ENCODE peak calls at places on chromosomes 5 and 9, in seven cellular contexts. N is left lung, O is upper lobe of left lung, L is endothelial cell, I is A549, A is tibial artery, G is right atrium auricular region. D is an unnamed sample.

GRCh38 chr5:181261320-181262085 is 560 bp upstream of the TRIM52 start:
- DNase-seq in L (peak), I (peak), A (peak), G (peak), N (peak), O (peak), D (peak)

GRCh38 chr5:125257057-125257970 is 510.9 kb upstream of the ZNF608 start:
- DNase-seq in A (no peak), N (no peak), I (no peak), G (no peak), O (no peak), L (no peak), D (no peak)

GRCh38 chr5:178180141-178180863 is 6.9 kb downstream of the GMCL2 start:
- DNase-seq in N (no peak), O (no peak), G (no peak), A (no peak), I (no peak), L (no peak), D (no peak)

GRCh38 chr5:113678924-113679575 is 165.6 kb downstream of the YTHDC2 start:
- DNase-seq in O (no peak), L (peak), I (peak), N (no peak), G (no peak), A (no peak), D (peak)

GRCh38 chr5:129460951-129461815 is 1.1 kb downstream of the ADAMTS19 start:
- DNase-seq in L (peak), I (peak), N (peak), G (no peak), A (no peak), O (peak), D (peak)

GRCh38 chr5:14467886-14468285 is 113.7 kb upstream of the OTULINL start:
- DNase-seq in L (no peak), I (no peak), A (no peak), G (no peak), O (no peak), N (no peak), D (no peak)

GRCh38 chr5:157828949-157829639 is 29.9 kb downstream of the CLINT1 start:
- DNase-seq in N (no peak), O (no peak), I (peak), A (no peak), L (peak), G (no peak), D (no peak)

GRCh38 chr5:57221049-57221568 is 47.2 kb downstream of the GPBP1 start:
- DNase-seq in A (no peak), I (peak), G (no peak), O (no peak), L (peak), N (no peak), D (no peak)

GRCh38 chr5:76601470-76601869 is 21.7 kb downstream of the F2RL2 start:
- DNase-seq in G (no peak), L (peak), O (no peak), I (peak), N (no peak), A (no peak), D (no peak)

GRCh38 chr9:98017306-98017705 is 34.2 kb downstream of the ANP32B start:
- DNase-seq in O (no peak), I (no peak), L (no peak), N (no peak), G (no peak), A (no peak), D (no peak)

GRCh38 chr9:13750061-13750460 is 470.6 kb upstream of the MPDZ start:
- DNase-seq in N (no peak), G (no peak), A (no peak), L (no peak), O (no peak), I (no peak), D (no peak)

GRCh38 chr9:75960561-75960960 is 70.1 kb downstream of the PCSK5 start:
- DNase-seq in O (no peak), G (no peak), N (no peak), L (no peak), A (no peak), I (no peak), D (no peak)

GRCh38 chr5:1322036-1322903 is 22.6 kb downstream of the CLPTM1L start:
- DNase-seq in I (no peak), G (no peak), L (no peak), O (peak), A (peak), N (peak), D (no peak)

GRCh38 chr9:136913701-136914438 is 27.6 kb downstream of the TRAF2 start:
- DNase-seq in I (no peak), O (peak), A (no peak), G (no peak), N (no peak), L (no peak), D (no peak)

GRCh38 chr5:168238422-168238821 is 53.0 kb upstream of the WWC1 start:
- DNase-seq in L (no peak), I (no peak), N (no peak), O (no peak), G (no peak), A (no peak), D (no peak)

GRCh38 chr5:52794519-52794918 is 6.8 kb downstream of the ITGA1 start:
- DNase-seq in N (no peak), G (no peak), A (peak), L (no peak), O (no peak), I (no peak), D (no peak)

GRCh38 chr9:93300585-93301081 is 116.7 kb downstream of the WNK2 start:
- DNase-seq in N (no peak), L (no peak), G (no peak), A (no peak), I (no peak), O (no peak), D (no peak)

GRCh38 chr5:137070521-137070920 is 428.6 kb downstream of the SPOCK1 start:
- DNase-seq in L (no peak), G (peak), N (no peak), A (no peak), I (no peak), O (no peak), D (no peak)

GRCh38 chr9:116027511-116027910 is 126.1 kb upstream of the PAPPA start:
- DNase-seq in N (no peak), L (no peak), G (no peak), A (no peak), O (no peak), I (no peak), D (no peak)

GRCh38 chr5:32443541-32444190 is 874 bp downstream of the ZFR start:
- DNase-seq in L (peak), O (peak), G (no peak), N (peak), A (no peak), I (peak), D (no peak)

GRCh38 chr5:38479315-38479904 is 77.0 kb downstream of the LIFR start:
- DNase-seq in I (no peak), N (no peak), L (no peak), A (no peak), G (no peak), O (no peak), D (no peak)

GRCh38 chr5:149583394-149583793 is 2.1 kb downstream of the ARHGEF37 start:
- DNase-seq in I (no peak), G (no peak), L (no peak), O (no peak), A (peak), N (no peak), D (no peak)

GRCh38 chr5:14186132-14186830 is 43.1 kb downstream of the TRIO start:
- DNase-seq in O (no peak), I (no peak), N (no peak), A (no peak), G (no peak), L (no peak), D (no peak)

GRCh38 chr5:173963867-173964429 is 25.0 kb upstream of the C5orf47 start:
- DNase-seq in O (no peak), N (no peak), I (no peak), L (no peak), G (no peak), A (no peak), D (no peak)

GRCh38 chr9:137446851-137447471 is 5.8 kb upstream of the ENTPD8 start:
- DNase-seq in O (peak), G (no peak), I (no peak), A (no peak), L (no peak), N (peak), D (no peak)

GRCh38 chr9:121698627-121699270 is 47.3 kb downstream of the DAB2IP start:
- DNase-seq in A (no peak), G (no peak), L (peak), I (no peak), O (peak), N (peak), D (peak)

GRCh38 chr9:80285325-80285724 is 713.6 kb downstream of the TLE4 start:
- DNase-seq in G (no peak), O (no peak), I (no peak), L (no peak), A (no peak), N (no peak), D (no peak)

GRCh38 chr9:124001865-124002525 is 9.6 kb upstream of the LHX2 start:
- DNase-seq in A (no peak), N (no peak), L (no peak), O (no peak), I (no peak), G (no peak), D (no peak)

GRCh38 chr9:86034863-86035734 is 64.3 kb downstream of the GOLM1 start:
- DNase-seq in I (peak), A (no peak), N (no peak), L (peak), G (no peak), O (peak), D (no peak)

GRCh38 chr5:14872070-14872989 is 752 bp upstream of the ANKH start:
- DNase-seq in G (peak), N (peak), O (peak), A (peak), L (peak), I (peak), D (peak)

GRCh38 chr9:100111235-100111634 is 12.2 kb downstream of the INVS start:
- DNase-seq in O (no peak), I (no peak), G (peak), A (peak), N (peak), L (no peak), D (no peak)

GRCh38 chr9:71814226-71814625 is 45.9 kb upstream of the CEMIP2 start:
- DNase-seq in N (no peak), G (no peak), A (no peak), L (no peak), O (no peak), I (no peak), D (no peak)

GRCh38 chr5:139312075-139312474 is 18.5 kb downstream of the MATR3 start:
- DNase-seq in A (no peak), L (no peak), N (no peak), O (no peak), I (no peak), G (no peak), D (no peak)

GRCh38 chr5:156201793-156202388 is 125.1 kb upstream of the SGCD start:
- DNase-seq in A (peak), I (peak), N (no peak), L (no peak), G (no peak), O (no peak), D (no peak)

GRCh38 chr5:179290681-179291540 is 54.4 kb downstream of the ADAMTS2 start:
- DNase-seq in G (no peak), I (no peak), N (peak), L (no peak), A (no peak), O (peak), D (no peak)

GRCh38 chr9:27572036-27572435 is 1.2 kb downstream of the C9orf72 start:
- DNase-seq in L (no peak), O (no peak), G (no peak), N (no peak), I (no peak), A (no peak), D (no peak)

GRCh38 chr5:158170534-158170933 is 311.6 kb upstream of the CLINT1 start:
- DNase-seq in G (no peak), I (no peak), N (no peak), L (no peak), O (no peak), A (no peak), D (no peak)

GRCh38 chr5:76548525-76549229 is 74.5 kb downstream of the F2RL2 start:
- DNase-seq in A (no peak), I (no peak), N (no peak), G (no peak), L (no peak), O (no peak), D (no peak)

GRCh38 chr5:102670224-102670836 is 84.8 kb upstream of the PAM start:
- DNase-seq in O (no peak), I (peak), N (no peak), L (peak), G (no peak), A (no peak), D (no peak)
- TF ChIP-seq CTCF in O (no peak), I (peak), N (peak), L (peak), G (peak), A (peak), D (peak)

GRCh38 chr5:114782869-114783268 is 386.8 kb downstream of the TRIM36 start:
- DNase-seq in O (peak), I (no peak), A (peak), L (peak), G (peak), N (no peak), D (no peak)
- TF ChIP-seq CTCF in O (no peak), I (no peak), A (no peak), L (no peak), G (peak), N (no peak), D (no peak)

GRCh38 chr5:172910828-172911627 is 48.2 kb upstream of the RPL26L1 start:
- DNase-seq in L (peak), N (peak), I (peak), A (peak), O (no peak), G (peak), D (no peak)
- TF ChIP-seq CTCF in L (no peak), N (no peak), I (peak), A (no peak), O (no peak), G (peak), D (no peak)

DNA sequence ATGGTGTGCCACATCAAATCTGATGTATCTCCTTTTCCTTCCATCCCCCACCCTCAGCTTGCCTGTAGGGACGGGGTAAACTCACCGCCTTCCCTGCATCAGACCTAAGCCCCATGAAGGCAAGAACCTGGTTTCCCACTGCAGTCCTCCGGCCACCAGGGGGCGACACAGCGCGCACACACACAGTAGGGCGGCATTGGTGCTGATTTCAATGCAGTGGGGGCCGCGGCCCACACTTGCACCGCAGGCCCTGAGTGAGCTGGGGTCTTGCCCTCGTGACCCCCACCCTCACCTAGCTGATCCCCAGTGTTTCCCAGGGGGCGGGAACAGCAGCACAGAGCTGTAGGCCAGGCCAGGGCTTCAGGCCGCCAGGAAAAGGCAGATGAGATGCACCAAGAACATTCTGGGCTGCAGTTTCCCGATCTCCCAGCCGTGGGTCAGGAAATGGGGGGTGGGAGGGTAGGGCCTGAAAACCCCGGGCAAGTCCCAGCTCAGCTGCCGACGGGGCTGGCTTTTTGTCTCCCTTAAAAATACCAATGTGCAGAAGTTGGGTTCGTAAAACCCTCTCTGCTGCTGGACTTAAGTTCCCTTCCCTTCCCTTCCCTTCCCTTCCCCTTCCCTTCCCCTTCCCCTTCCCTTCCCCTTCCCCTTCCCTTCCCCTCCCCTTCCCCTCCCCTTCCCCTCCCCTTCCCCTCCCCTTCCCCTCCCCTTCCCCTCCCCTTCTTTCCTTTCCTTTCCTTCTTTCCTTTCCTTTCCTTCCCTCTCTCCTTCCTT is 19.5 kb downstream of the FAM163B start:
- DNase-seq in N (peak), A (no peak), O (peak), G (no peak), L (no peak), I (no peak), D (no peak)
- TF ChIP-seq CTCF in N (no peak), A (no peak), O (peak), G (peak), L (peak), I (peak), D (peak)